ENCODE peak calls at places on chromosome 9, in four cellular contexts. Q is GM12878, H is A549, W is H1. F is an unnamed sample.

GRCh38 chr9:75108571-75108970 is 20.3 kb downstream of the OSTF1 start:
- DNase-seq in Q (no peak), H (no peak), W (no peak), F (no peak)

GRCh38 chr9:19445452-19445851 is 36.6 kb downstream of the ACER2 start:
- DNase-seq in H (no peak), W (no peak), Q (no peak), F (no peak)

GRCh38 chr9:89444212-89444611 is 53.7 kb downstream of the SEMA4D start:
- DNase-seq in H (no peak), W (no peak), Q (no peak), F (no peak)

GRCh38 chr9:14838701-14839100 is 71.5 kb downstream of the FREM1 start:
- DNase-seq in H (no peak), W (no peak), Q (no peak), F (no peak)

GRCh38 chr9:5596173-5596572 is 32.7 kb upstream of the RIC1 start:
- DNase-seq in H (no peak), Q (no peak), W (no peak), F (no peak)

GRCh38 chr9:21872696-21873095 is 70.3 kb downstream of the MTAP start:
- DNase-seq in W (no peak), H (no peak), Q (no peak), F (no peak)

GRCh38 chr9:98007251-98007928 is 24.2 kb downstream of the ANP32B start:
- DNase-seq in W (no peak), H (no peak), Q (no peak), F (no peak)

GRCh38 chr9:123338710-123339665 is 17.0 kb upstream of the CRB2 start:
- DNase-seq in Q (peak; percentile 94), H (no peak), W (no peak), F (no peak)

GRCh38 chr9:16371306-16371705 is 499.2 kb downstream of the BNC2 start:
- DNase-seq in Q (no peak), W (no peak), H (no peak), F (no peak)

GRCh38 chr9:109856785-109857184 is 76.8 kb downstream of the PALM2AKAP2 start:
- DNase-seq in H (no peak), W (no peak), Q (no peak), F (peak; percentile 15)
- TF ChIP-seq MAX in H (no peak), W (no peak), Q (no peak), F (no peak)

DNA sequence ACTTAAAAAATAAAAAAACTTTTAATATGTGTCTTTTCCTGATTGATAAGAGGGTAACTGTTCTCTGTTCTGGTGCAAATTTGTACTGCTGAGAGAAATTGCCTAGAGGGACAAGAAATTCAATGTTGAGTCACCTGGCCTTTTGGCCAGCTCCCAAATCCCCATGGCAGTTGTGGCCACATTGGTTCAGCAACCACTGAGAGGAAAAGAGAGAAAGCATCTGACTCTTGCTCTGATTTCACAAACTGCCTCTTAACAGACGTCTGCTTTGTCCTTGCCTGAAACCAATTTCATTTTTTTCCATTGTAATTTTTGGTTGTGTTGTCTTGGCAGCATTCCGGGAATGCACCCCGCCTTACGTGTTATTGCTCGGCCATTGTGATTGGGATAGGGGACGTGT is 42.4 kb downstream of the NTRK2 start:
- DNase-seq in H (no peak), Q (no peak), W (no peak), F (no peak)
- TF ChIP-seq MAX in H (no peak), Q (no peak), W (no peak), F (no peak)

DNA sequence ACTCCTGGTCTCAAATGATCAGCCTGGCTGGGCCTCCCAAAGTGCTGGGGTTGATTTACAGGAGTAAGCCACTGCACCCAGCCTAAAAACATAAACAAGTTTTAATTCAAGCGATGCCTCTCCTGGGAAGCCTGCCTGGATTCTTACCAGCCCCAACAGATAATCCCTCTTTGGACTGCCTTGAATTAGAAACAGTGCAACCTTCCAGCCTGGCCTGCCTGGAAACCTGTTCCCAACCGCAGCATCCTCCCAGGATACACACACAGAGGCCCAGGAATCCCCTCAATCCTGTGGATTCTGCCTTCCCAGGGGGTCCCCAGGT is 19.2 kb downstream of the PTGES start:
- DNase-seq in H (no peak), Q (no peak), W (no peak), F (no peak)
- TF ChIP-seq MAX in H (no peak), Q (no peak), W (no peak), F (no peak)

DNA sequence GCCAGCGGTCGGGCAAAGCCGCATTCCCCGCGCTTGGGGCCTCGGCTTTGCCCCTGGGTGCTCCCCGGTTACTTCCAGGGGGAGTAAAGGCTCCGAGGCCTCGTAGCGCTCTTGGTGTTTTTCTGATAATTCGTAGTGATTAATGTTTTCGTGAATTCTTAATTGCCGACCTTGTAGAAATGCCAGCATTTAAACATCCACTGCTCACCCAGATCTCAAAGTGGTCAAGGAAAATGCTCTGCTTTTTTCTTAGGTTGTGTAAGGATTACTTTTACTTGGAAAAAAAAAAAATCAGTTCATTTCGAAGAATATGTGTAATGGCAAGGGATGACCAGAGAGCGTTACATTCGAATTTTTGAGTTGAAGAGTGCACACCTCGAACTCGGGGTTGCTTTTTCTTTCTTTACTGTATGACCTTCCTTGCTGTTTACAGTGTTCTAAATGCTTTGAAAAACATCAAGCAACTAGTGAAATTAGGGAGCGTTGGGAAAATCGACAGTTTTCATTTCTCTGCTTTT is 731 bp upstream of the TUT7 start:
- DNase-seq in W (no peak), H (peak; percentile 28), Q (no peak), F (no peak)
- TF ChIP-seq MAX in W (no peak), H (no peak), Q (no peak), F (no peak)

GRCh38 chr9:109730228-109730627 is 49.8 kb upstream of the PALM2AKAP2 start:
- DNase-seq in H (no peak), W (no peak), Q (no peak), F (no peak)

GRCh38 chr9:109735796-109736195 is 44.2 kb upstream of the PALM2AKAP2 start:
- DNase-seq in Q (no peak), H (no peak), W (no peak), F (no peak)

GRCh38 chr9:109734814-109735213 is 45.2 kb upstream of the PALM2AKAP2 start:
- DNase-seq in W (no peak), Q (no peak), H (no peak), F (no peak)

GRCh38 chr9:109737295-109737694 is 42.7 kb upstream of the PALM2AKAP2 start:
- DNase-seq in Q (no peak), H (no peak), W (no peak), F (no peak)

DNA sequence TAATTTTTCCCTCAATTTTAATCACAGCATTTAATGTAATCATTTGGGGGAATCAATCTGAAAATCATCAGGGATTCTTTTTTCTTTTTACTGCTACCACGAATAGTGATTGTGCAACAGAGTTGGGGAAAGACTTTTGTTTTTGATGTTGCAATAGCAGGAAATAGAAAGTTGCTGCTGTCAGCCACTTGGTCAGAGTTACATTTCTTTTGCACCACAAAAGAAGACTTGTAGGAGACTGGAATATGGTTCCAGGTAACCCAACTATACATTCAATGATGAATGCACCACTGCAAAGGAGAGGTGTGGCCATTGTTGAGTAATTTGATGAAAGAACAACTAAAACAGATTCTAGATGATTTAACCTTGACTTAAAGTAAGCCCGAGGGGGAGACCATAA is 46.3 kb upstream of the PALM2AKAP2 start:
- DNase-seq in H (no peak), Q (no peak), W (no peak), F (no peak)
- TF ChIP-seq MAX in H (no peak), Q (no peak), W (no peak), F (no peak)

GRCh38 chr9:73371801-73372200 is 220.1 kb downstream of the ANXA1 start:
- DNase-seq in W (no peak), Q (no peak), H (no peak), F (no peak)

GRCh38 chr9:73370053-73370452 is 218.4 kb downstream of the ANXA1 start:
- DNase-seq in H (no peak), Q (no peak), W (no peak), F (no peak)
- TF ChIP-seq MAX in H (no peak), Q (no peak), W (no peak), F (no peak)

GRCh38 chr9:129287595-129288305 is 109.7 kb upstream of the IER5L start:
- DNase-seq in W (no peak), Q (no peak), H (no peak), F (no peak)

GRCh38 chr9:129289883-129290282 is 111.8 kb upstream of the IER5L start:
- DNase-seq in Q (no peak), H (no peak), W (no peak), F (no peak)

GRCh38 chr9:129289131-129289731 is 111.2 kb upstream of the IER5L start:
- DNase-seq in W (no peak), Q (no peak), H (no peak), F (no peak)

GRCh38 chr9:129290606-129291005 is 112.5 kb upstream of the IER5L start:
- DNase-seq in H (no peak), Q (no peak), W (no peak), F (no peak)

GRCh38 chr9:129291041-129291501 is 113.0 kb upstream of the IER5L start:
- DNase-seq in W (no peak), Q (no peak), H (no peak), F (no peak)
- TF ChIP-seq MAX in W (no peak), Q (no peak), H (no peak), F (no peak)

GRCh38 chr9:120361531-120361930 is 218.4 kb downstream of the CDK5RAP2 start:
- DNase-seq in H (no peak), W (no peak), Q (no peak), F (no peak)
- TF ChIP-seq MAX in H (no peak), W (no peak), Q (no peak), F (no peak)

GRCh38 chr9:138119202-138120027 is 241.8 kb downstream of the CACNA1B start:
- DNase-seq in Q (no peak), W (no peak), H (no peak), F (no peak)

GRCh38 chr9:138120511-138121437 is 243.2 kb downstream of the CACNA1B start:
- DNase-seq in H (no peak), Q (no peak), W (no peak), F (no peak)

GRCh38 chr9:138121438-138122050 is 244.0 kb downstream of the CACNA1B start:
- DNase-seq in W (no peak), Q (no peak), H (no peak), F (no peak)

GRCh38 chr9:138118601-138119071 is 241.1 kb downstream of the CACNA1B start:
- DNase-seq in W (no peak), Q (no peak), H (no peak), F (no peak)

DNA sequence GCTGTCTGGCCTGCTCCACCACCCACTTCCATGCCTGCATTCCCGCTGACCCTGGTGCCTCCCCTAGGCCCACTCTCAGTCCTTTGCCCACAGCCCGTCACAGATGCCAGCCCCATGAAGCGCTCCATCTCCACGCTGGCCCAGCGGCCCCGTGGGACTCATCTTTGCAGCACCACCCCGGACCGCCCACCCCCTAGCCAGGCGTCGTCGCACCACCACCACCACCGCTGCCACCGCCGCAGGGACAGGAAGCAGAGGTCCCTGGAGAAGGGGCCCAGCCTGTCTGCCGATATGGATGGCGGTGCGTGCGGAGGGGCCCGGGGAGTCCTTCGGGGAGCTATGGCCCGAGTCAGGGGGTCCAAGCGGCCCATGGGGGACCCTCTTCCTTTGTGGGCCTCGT is 242.5 kb downstream of the CACNA1B start:
- DNase-seq in W (no peak), H (no peak), Q (no peak), F (no peak)
- TF ChIP-seq MAX in W (no peak), H (no peak), Q (no peak), F (no peak)

F was measured in WTC11.